ENCODE peak calls at places on chromosomes 6 and 20, in ten cellular contexts. C, E, D, I, Y, J, P, A, V and G are unnamed samples.

GRCh38 chr20:48295445-48295903 is 510.2 kb upstream of the SULF2 start:
- DNase-seq in C (peak), E (no peak), D (peak), I (peak), Y (no peak), J (no peak), P (peak), A (peak), V (peak), G (peak)

GRCh38 chr6:134511984-134512383 is 194.1 kb upstream of the SGK1 start:
- DNase-seq in C (no peak), E (no peak), D (no peak), I (no peak), Y (no peak), J (no peak), P (no peak), A (no peak), V (no peak), G (no peak)

GRCh38 chr20:7841291-7841966 is 98.8 kb downstream of the HAO1 start:
- DNase-seq in C (no peak), E (no peak), D (no peak), I (no peak), Y (no peak), J (no peak), P (no peak), A (peak), V (no peak), G (no peak)

GRCh38 chr6:20751293-20751946 is 217.2 kb downstream of the CDKAL1 start:
- DNase-seq in C (no peak), E (no peak), D (no peak), I (no peak), Y (no peak), J (no peak), P (no peak), A (peak), V (no peak), G (no peak)

GRCh38 chr6:166330612-166331011 is 11.7 kb downstream of the SFT2D1 start:
- DNase-seq in C (no peak), E (no peak), D (peak), I (no peak), Y (no peak), J (no peak), P (no peak), A (peak), V (no peak), G (no peak)

GRCh38 chr20:46987001-46987400 is 92.4 kb downstream of the EYA2 start:
- DNase-seq in C (no peak), E (no peak), D (no peak), I (no peak), Y (no peak), J (no peak), P (no peak), A (no peak), V (no peak), G (no peak)

GRCh38 chr6:24991748-24992467 is 56.1 kb upstream of the RIPOR2 start:
- DNase-seq in C (no peak), E (no peak), D (peak), I (peak), Y (peak), J (peak), P (peak), A (no peak), V (no peak), G (peak)

GRCh38 chr6:13422601-13423247 is 64.7 kb downstream of the GFOD1 start:
- DNase-seq in C (no peak), E (no peak), D (peak), I (no peak), Y (no peak), J (no peak), P (no peak), A (peak), V (no peak), G (no peak)

GRCh38 chr6:20302702-20303251 is 90.5 kb upstream of the MBOAT1 start:
- DNase-seq in C (peak), E (no peak), D (no peak), I (no peak), Y (no peak), J (no peak), P (no peak), A (peak), V (no peak), G (no peak)

GRCh38 chr6:7628479-7628878 is 38.5 kb downstream of the SNRNP48 start:
- DNase-seq in C (no peak), E (no peak), D (no peak), I (no peak), Y (no peak), J (no peak), P (no peak), A (peak), V (peak), G (no peak)

GRCh38 chr20:41293269-41294037 is 24.1 kb downstream of the ZHX3 start:
- DNase-seq in C (no peak), E (no peak), D (no peak), I (no peak), Y (no peak), J (no peak), P (peak), A (no peak), V (no peak), G (no peak)

GRCh38 chr20:59192533-59192896 is 28.9 kb downstream of the ZNF831 start:
- DNase-seq in C (no peak), E (no peak), D (no peak), I (no peak), Y (no peak), J (no peak), P (no peak), A (no peak), V (no peak), G (no peak)

GRCh38 chr20:5770987-5771318 is 20.8 kb downstream of the SHLD1 start:
- DNase-seq in C (no peak), E (no peak), D (no peak), I (no peak), Y (no peak), J (no peak), P (no peak), A (no peak), V (no peak), G (no peak)

GRCh38 chr20:6333110-6333509 is 210.3 kb upstream of the FERMT1 start:
- DNase-seq in C (no peak), E (no peak), D (no peak), I (no peak), Y (no peak), J (no peak), P (no peak), A (no peak), V (no peak), G (no peak)

GRCh38 chr6:118288355-118289124 is 259.6 kb upstream of the PLN start:
- DNase-seq in C (no peak), E (no peak), D (no peak), I (no peak), Y (no peak), J (no peak), P (no peak), A (peak), V (no peak), G (no peak)

GRCh38 chr20:51526754-51527153 is 15.8 kb downstream of the NFATC2 start:
- DNase-seq in C (no peak), E (no peak), D (no peak), I (no peak), Y (no peak), J (no peak), P (no peak), A (no peak), V (no peak), G (no peak)

GRCh38 chr6:84771732-84772131 is 7.3 kb upstream of the TBX18 start:
- DNase-seq in C (no peak), E (no peak), D (no peak), I (no peak), Y (no peak), J (no peak), P (no peak), A (no peak), V (no peak), G (no peak)

GRCh38 chr6:153997221-153997620 is 41.8 kb upstream of the OPRM1 start:
- DNase-seq in C (no peak), E (no peak), D (no peak), I (no peak), Y (no peak), J (no peak), P (no peak), A (no peak), V (no peak), G (no peak)

GRCh38 chr6:54020311-54020710 is 90.9 kb upstream of the MLIP start:
- DNase-seq in C (no peak), E (no peak), D (no peak), I (no peak), Y (no peak), J (no peak), P (no peak), A (no peak), V (no peak), G (no peak)

GRCh38 chr6:142322066-142322465 is 20.3 kb downstream of the ADGRG6 start:
- DNase-seq in C (no peak), E (no peak), D (no peak), I (no peak), Y (no peak), J (no peak), P (no peak), A (peak), V (no peak), G (no peak)

GRCh38 chr6:156589281-156589680 is 187.9 kb upstream of the ARID1B start:
- DNase-seq in C (peak), E (no peak), D (no peak), I (peak), Y (no peak), J (no peak), P (no peak), A (peak), V (no peak), G (peak)

GRCh38 chr6:46993846-46994245 is 48.3 kb downstream of the ADGRF1 start:
- DNase-seq in C (peak), E (no peak), D (no peak), I (peak), Y (no peak), J (no peak), P (no peak), A (peak), V (no peak), G (peak)

GRCh38 chr6:22146581-22147468 is 150.0 kb downstream of the PRL start:
- DNase-seq in C (no peak), E (no peak), D (no peak), I (no peak), Y (no peak), J (no peak), P (no peak), A (peak), V (no peak), G (no peak)